ENCODE peak calls at places on chromosomes 7 and 10, in nine cellular contexts. One of them, this sample, is unnamed.

GRCh38 chr7:36301914-36302771 is 87.5 kb upstream of the ANLN start:
- DNase-seq in GM12865: no peak
- DNase-seq in stimulated activated naive CD4-positive, alpha-beta T cell: no peak
- DNase-seq in GM03348: no peak
- DNase-seq in M059J: peak; percentile 81
- DNase-seq in NCI-H526 treated with DMSO at 0.1 percent for 48 hours: no peak
- DNase-seq in HFFc6: no peak
- DNase-seq in endothelial cell: no peak
- DNase-seq in astrocyte of the hippocampus: peak; percentile 44
- DNase-seq in this sample: no peak

GRCh38 chr7:102874966-102875365 is 37.8 kb upstream of the LRRC17 start:
- DNase-seq in astrocyte of the hippocampus: no peak
- DNase-seq in endothelial cell: no peak
- DNase-seq in HFFc6: no peak
- DNase-seq in GM03348: no peak
- DNase-seq in GM12865: no peak
- DNase-seq in M059J: peak; percentile 65
- DNase-seq in NCI-H526 treated with DMSO at 0.1 percent for 48 hours: no peak
- DNase-seq in stimulated activated naive CD4-positive, alpha-beta T cell: no peak
- DNase-seq in this sample: no peak

GRCh38 chr10:3192856-3193635 is 20.5 kb upstream of the PITRM1 start:
- DNase-seq in GM03348: peak; percentile 76
- DNase-seq in GM12865: peak; percentile 54
- DNase-seq in stimulated activated naive CD4-positive, alpha-beta T cell: peak; percentile 48
- DNase-seq in HFFc6: peak; percentile 55
- DNase-seq in endothelial cell: peak; percentile 42
- DNase-seq in astrocyte of the hippocampus: peak; percentile 72
- DNase-seq in M059J: peak; percentile 59
- DNase-seq in NCI-H526 treated with DMSO at 0.1 percent for 48 hours: peak; percentile 51
- DNase-seq in this sample: peak; percentile 45

GRCh38 chr7:45446195-45446944 is 127.8 kb upstream of the ADCY1 start:
- DNase-seq in GM12865: peak; percentile 66
- DNase-seq in M059J: peak; percentile 40
- DNase-seq in astrocyte of the hippocampus: no peak
- DNase-seq in GM03348: no peak
- DNase-seq in HFFc6: no peak
- DNase-seq in endothelial cell: no peak
- DNase-seq in stimulated activated naive CD4-positive, alpha-beta T cell: no peak
- DNase-seq in NCI-H526 treated with DMSO at 0.1 percent for 48 hours: no peak
- DNase-seq in this sample: no peak

GRCh38 chr10:69362471-69362954 is 54.2 kb downstream of the TACR2 start:
- DNase-seq in stimulated activated naive CD4-positive, alpha-beta T cell: no peak
- DNase-seq in astrocyte of the hippocampus: peak; percentile 50
- DNase-seq in endothelial cell: no peak
- DNase-seq in NCI-H526 treated with DMSO at 0.1 percent for 48 hours: no peak
- DNase-seq in GM03348: peak; percentile 57
- DNase-seq in M059J: peak; percentile 89
- DNase-seq in GM12865: no peak
- DNase-seq in HFFc6: peak; percentile 77
- DNase-seq in this sample: no peak

GRCh38 chr7:140262242-140262903 is 85.6 kb upstream of the KDM7A start:
- DNase-seq in astrocyte of the hippocampus: no peak
- DNase-seq in GM12865: no peak
- DNase-seq in endothelial cell: no peak
- DNase-seq in HFFc6: no peak
- DNase-seq in NCI-H526 treated with DMSO at 0.1 percent for 48 hours: no peak
- DNase-seq in M059J: no peak
- DNase-seq in GM03348: no peak
- DNase-seq in stimulated activated naive CD4-positive, alpha-beta T cell: no peak
- DNase-seq in this sample: no peak

GRCh38 chr10:78852856-78853255 is 215.9 kb upstream of the ZMIZ1 start:
- DNase-seq in HFFc6: peak; percentile 19
- DNase-seq in NCI-H526 treated with DMSO at 0.1 percent for 48 hours: no peak
- DNase-seq in GM12865: peak; percentile 17
- DNase-seq in astrocyte of the hippocampus: peak; percentile 14
- DNase-seq in M059J: no peak
- DNase-seq in endothelial cell: peak; percentile 35
- DNase-seq in GM03348: no peak
- DNase-seq in stimulated activated naive CD4-positive, alpha-beta T cell: peak; percentile 19
- DNase-seq in this sample: no peak

GRCh38 chr10:98563811-98564210 is 117.1 kb upstream of the HPS1 start:
- DNase-seq in NCI-H526 treated with DMSO at 0.1 percent for 48 hours: no peak
- DNase-seq in M059J: no peak
- DNase-seq in GM03348: no peak
- DNase-seq in GM12865: no peak
- DNase-seq in stimulated activated naive CD4-positive, alpha-beta T cell: no peak
- DNase-seq in endothelial cell: no peak
- DNase-seq in HFFc6: no peak
- DNase-seq in astrocyte of the hippocampus: no peak
- DNase-seq in this sample: no peak

GRCh38 chr10:92873029-92873428 is 24.7 kb downstream of the EXOC6 start:
- DNase-seq in astrocyte of the hippocampus: no peak
- DNase-seq in stimulated activated naive CD4-positive, alpha-beta T cell: no peak
- DNase-seq in HFFc6: no peak
- DNase-seq in M059J: no peak
- DNase-seq in NCI-H526 treated with DMSO at 0.1 percent for 48 hours: no peak
- DNase-seq in endothelial cell: no peak
- DNase-seq in GM03348: no peak
- DNase-seq in GM12865: no peak
- DNase-seq in this sample: no peak

GRCh38 chr7:46633200-46633599 is 712.1 kb upstream of the IGFBP3 start:
- DNase-seq in GM03348: no peak
- DNase-seq in HFFc6: no peak
- DNase-seq in GM12865: no peak
- DNase-seq in astrocyte of the hippocampus: no peak
- DNase-seq in stimulated activated naive CD4-positive, alpha-beta T cell: no peak
- DNase-seq in M059J: peak; percentile 11
- DNase-seq in endothelial cell: no peak
- DNase-seq in NCI-H526 treated with DMSO at 0.1 percent for 48 hours: no peak
- DNase-seq in this sample: no peak

GRCh38 chr10:78362406-78363022 is 328.9 kb downstream of the RPS24 start:
- DNase-seq in M059J: peak; percentile 74
- DNase-seq in stimulated activated naive CD4-positive, alpha-beta T cell: peak; percentile 31
- DNase-seq in GM12865: no peak
- DNase-seq in GM03348: no peak
- DNase-seq in NCI-H526 treated with DMSO at 0.1 percent for 48 hours: no peak
- DNase-seq in HFFc6: peak; percentile 0
- DNase-seq in endothelial cell: peak; percentile 40
- DNase-seq in astrocyte of the hippocampus: peak; percentile 37
- DNase-seq in this sample: no peak

GRCh38 chr10:68871731-68872342 is 29.3 kb upstream of the DDX50 start:
- DNase-seq in HFFc6: peak; percentile 76
- DNase-seq in GM12865: no peak
- DNase-seq in NCI-H526 treated with DMSO at 0.1 percent for 48 hours: peak; percentile 29
- DNase-seq in M059J: peak; percentile 95
- DNase-seq in stimulated activated naive CD4-positive, alpha-beta T cell: no peak
- DNase-seq in endothelial cell: no peak
- DNase-seq in GM03348: no peak
- DNase-seq in astrocyte of the hippocampus: peak; percentile 96
- DNase-seq in this sample: peak; percentile 95

GRCh38 chr10:11404931-11405330 is 206.5 kb downstream of the USP6NL start:
- DNase-seq in NCI-H526 treated with DMSO at 0.1 percent for 48 hours: peak; percentile 1
- DNase-seq in GM03348: no peak
- DNase-seq in stimulated activated naive CD4-positive, alpha-beta T cell: no peak
- DNase-seq in GM12865: no peak
- DNase-seq in M059J: no peak
- DNase-seq in astrocyte of the hippocampus: no peak
- DNase-seq in endothelial cell: no peak
- DNase-seq in HFFc6: no peak
- DNase-seq in this sample: peak; percentile 57

GRCh38 chr7:25189197-25189596 is 39.1 kb downstream of the NPVF start:
- DNase-seq in GM12865: no peak
- DNase-seq in HFFc6: no peak
- DNase-seq in astrocyte of the hippocampus: no peak
- DNase-seq in M059J: no peak
- DNase-seq in GM03348: no peak
- DNase-seq in endothelial cell: no peak
- DNase-seq in stimulated activated naive CD4-positive, alpha-beta T cell: no peak
- DNase-seq in NCI-H526 treated with DMSO at 0.1 percent for 48 hours: no peak
- DNase-seq in this sample: no peak

GRCh38 chr10:104293021-104293420 is 24.0 kb downstream of the GSTO2 start:
- DNase-seq in GM12865: no peak
- DNase-seq in endothelial cell: no peak
- DNase-seq in HFFc6: peak; percentile 74
- DNase-seq in astrocyte of the hippocampus: no peak
- DNase-seq in GM03348: peak; percentile 33
- DNase-seq in M059J: peak; percentile 55
- DNase-seq in NCI-H526 treated with DMSO at 0.1 percent for 48 hours: no peak
- DNase-seq in stimulated activated naive CD4-positive, alpha-beta T cell: no peak
- DNase-seq in this sample: no peak

GRCh38 chr7:72751978-72752377 is 76.0 kb downstream of the TYW1B start:
- DNase-seq in GM12865: no peak
- DNase-seq in stimulated activated naive CD4-positive, alpha-beta T cell: no peak
- DNase-seq in NCI-H526 treated with DMSO at 0.1 percent for 48 hours: no peak
- DNase-seq in HFFc6: no peak
- DNase-seq in endothelial cell: peak; percentile 30
- DNase-seq in M059J: no peak
- DNase-seq in astrocyte of the hippocampus: peak; percentile 12
- DNase-seq in GM03348: peak; percentile 8
- DNase-seq in this sample: no peak

GRCh38 chr10:13046861-13047528 is 45.5 kb upstream of the CCDC3 start:
- DNase-seq in GM03348: no peak
- DNase-seq in endothelial cell: no peak
- DNase-seq in NCI-H526 treated with DMSO at 0.1 percent for 48 hours: no peak
- DNase-seq in GM12865: no peak
- DNase-seq in M059J: no peak
- DNase-seq in HFFc6: no peak
- DNase-seq in astrocyte of the hippocampus: no peak
- DNase-seq in stimulated activated naive CD4-positive, alpha-beta T cell: no peak
- DNase-seq in this sample: peak; percentile 1

GRCh38 chr7:127447326-127447945 is 54.9 kb upstream of the ZNF800 start:
- DNase-seq in stimulated activated naive CD4-positive, alpha-beta T cell: peak; percentile 48
- DNase-seq in GM03348: peak; percentile 12
- DNase-seq in astrocyte of the hippocampus: peak; percentile 31
- DNase-seq in M059J: peak; percentile 57
- DNase-seq in endothelial cell: peak; percentile 9
- DNase-seq in GM12865: peak; percentile 86
- DNase-seq in HFFc6: peak; percentile 69
- DNase-seq in NCI-H526 treated with DMSO at 0.1 percent for 48 hours: peak; percentile 35
- DNase-seq in this sample: no peak

GRCh38 chr7:44101966-44102845 is 1.9 kb upstream of the AEBP1 start:
- DNase-seq in GM12865: no peak
- DNase-seq in astrocyte of the hippocampus: peak; percentile 58
- DNase-seq in NCI-H526 treated with DMSO at 0.1 percent for 48 hours: no peak
- DNase-seq in HFFc6: peak; percentile 93
- DNase-seq in M059J: peak; percentile 87
- DNase-seq in GM03348: peak; percentile 82
- DNase-seq in endothelial cell: no peak
- DNase-seq in stimulated activated naive CD4-positive, alpha-beta T cell: no peak
- DNase-seq in this sample: no peak

GRCh38 chr7:70856889-70857511 is 274.9 kb upstream of the GALNT17 start:
- DNase-seq in HFFc6: peak; percentile 28
- DNase-seq in M059J: peak; percentile 61
- DNase-seq in astrocyte of the hippocampus: peak; percentile 84
- DNase-seq in GM12865: peak; percentile 74
- DNase-seq in NCI-H526 treated with DMSO at 0.1 percent for 48 hours: peak; percentile 32
- DNase-seq in stimulated activated naive CD4-positive, alpha-beta T cell: peak; percentile 7
- DNase-seq in endothelial cell: peak; percentile 77
- DNase-seq in GM03348: peak; percentile 77
- DNase-seq in this sample: peak; percentile 31

GRCh38 chr10:10223129-10223528 is 794.5 kb upstream of the CELF2 start:
- DNase-seq in astrocyte of the hippocampus: peak; percentile 8
- DNase-seq in M059J: no peak
- DNase-seq in GM03348: no peak
- DNase-seq in NCI-H526 treated with DMSO at 0.1 percent for 48 hours: no peak
- DNase-seq in stimulated activated naive CD4-positive, alpha-beta T cell: no peak
- DNase-seq in endothelial cell: no peak
- DNase-seq in HFFc6: no peak
- DNase-seq in GM12865: no peak
- DNase-seq in this sample: no peak

GRCh38 chr7:151695856-151696555 is 176.3 kb upstream of the RHEB start:
- DNase-seq in M059J: no peak
- DNase-seq in NCI-H526 treated with DMSO at 0.1 percent for 48 hours: no peak
- DNase-seq in stimulated activated naive CD4-positive, alpha-beta T cell: no peak
- DNase-seq in astrocyte of the hippocampus: peak; percentile 65
- DNase-seq in endothelial cell: no peak
- DNase-seq in GM03348: no peak
- DNase-seq in HFFc6: no peak
- DNase-seq in GM12865: no peak
- DNase-seq in this sample: no peak

GRCh38 chr7:105907129-105907846 is 30.9 kb upstream of the ATXN7L1 start:
- DNase-seq in M059J: no peak
- DNase-seq in GM03348: no peak
- DNase-seq in NCI-H526 treated with DMSO at 0.1 percent for 48 hours: no peak
- DNase-seq in endothelial cell: no peak
- DNase-seq in astrocyte of the hippocampus: no peak
- DNase-seq in stimulated activated naive CD4-positive, alpha-beta T cell: no peak
- DNase-seq in HFFc6: no peak
- DNase-seq in GM12865: no peak
- DNase-seq in this sample: no peak

GRCh38 chr7:69967152-69967591 is 368.9 kb downstream of the AUTS2 start:
- DNase-seq in astrocyte of the hippocampus: peak; percentile 71
- DNase-seq in M059J: peak; percentile 20
- DNase-seq in GM12865: no peak
- DNase-seq in endothelial cell: peak; percentile 7
- DNase-seq in GM03348: no peak
- DNase-seq in HFFc6: no peak
- DNase-seq in NCI-H526 treated with DMSO at 0.1 percent for 48 hours: peak; percentile 65
- DNase-seq in stimulated activated naive CD4-positive, alpha-beta T cell: no peak
- DNase-seq in this sample: no peak

GRCh38 chr10:98331888-98332287 is 63.9 kb upstream of the LOXL4 start:
- DNase-seq in astrocyte of the hippocampus: no peak
- DNase-seq in M059J: no peak
- DNase-seq in stimulated activated naive CD4-positive, alpha-beta T cell: no peak
- DNase-seq in GM12865: peak; percentile 47
- DNase-seq in endothelial cell: no peak
- DNase-seq in GM03348: no peak
- DNase-seq in NCI-H526 treated with DMSO at 0.1 percent for 48 hours: peak; percentile 7
- DNase-seq in HFFc6: no peak
- DNase-seq in this sample: peak; percentile 53

GRCh38 chr10:86868353-86868752 is 89.1 kb downstream of the MMRN2 start:
- DNase-seq in GM03348: no peak
- DNase-seq in HFFc6: no peak
- DNase-seq in M059J: peak; percentile 57
- DNase-seq in stimulated activated naive CD4-positive, alpha-beta T cell: no peak
- DNase-seq in NCI-H526 treated with DMSO at 0.1 percent for 48 hours: no peak
- DNase-seq in GM12865: no peak
- DNase-seq in astrocyte of the hippocampus: peak; percentile 91
- DNase-seq in endothelial cell: peak; percentile 79
- DNase-seq in this sample: no peak

GRCh38 chr7:37448057-37448636 is 517 bp downstream of the ELMO1 start:
- DNase-seq in endothelial cell: no peak
- DNase-seq in HFFc6: no peak
- DNase-seq in GM03348: peak; percentile 20
- DNase-seq in GM12865: no peak
- DNase-seq in astrocyte of the hippocampus: peak; percentile 46
- DNase-seq in stimulated activated naive CD4-positive, alpha-beta T cell: no peak
- DNase-seq in NCI-H526 treated with DMSO at 0.1 percent for 48 hours: no peak
- DNase-seq in M059J: peak; percentile 7
- DNase-seq in this sample: no peak

GRCh38 chr7:155254018-155254417 is 43.7 kb upstream of the INSIG1 start:
- DNase-seq in GM12865: no peak
- DNase-seq in endothelial cell: no peak
- DNase-seq in M059J: no peak
- DNase-seq in GM03348: no peak
- DNase-seq in astrocyte of the hippocampus: no peak
- DNase-seq in stimulated activated naive CD4-positive, alpha-beta T cell: no peak
- DNase-seq in NCI-H526 treated with DMSO at 0.1 percent for 48 hours: no peak
- DNase-seq in HFFc6: no peak
- DNase-seq in this sample: no peak